ENCODE peak calls at places on chromosomes 11 and 22, in six cellular contexts. V is H1, M is HepG2, L is K562, U is GM12891, H is GM12878. J is an unnamed sample.

GRCh38 chr11:120182357-120182756 is 28.5 kb upstream of the OAF start:
- DNase-seq in L (no peak), M (no peak), U (no peak), V (peak), H (no peak), J (no peak)

GRCh38 chr11:62664405-62665074 is 470 bp downstream of the C11orf98 start:
- DNase-seq in L (peak), U (peak), H (no peak), M (peak), V (no peak), J (peak)

GRCh38 chr22:42938449-42938848 is 76.5 kb downstream of the PACSIN2 start:
- DNase-seq in M (no peak), U (no peak), H (no peak), L (no peak), V (no peak), J (no peak)

GRCh38 chr11:97739892-97740782 is 1280.6 kb upstream of the CNTN5 start:
- DNase-seq in H (no peak), U (no peak), M (peak), V (no peak), L (no peak), J (no peak)

GRCh38 chr11:111939836-111940604 is 2.9 kb downstream of the DIXDC1 start:
- DNase-seq in H (no peak), V (no peak), U (no peak), M (no peak), L (no peak), J (no peak)

GRCh38 chr11:36008576-36008975 is 64.7 kb downstream of the LDLRAD3 start:
- DNase-seq in U (no peak), V (no peak), M (no peak), L (no peak), H (no peak), J (no peak)

GRCh38 chr11:1966531-1966930 is 19.4 kb downstream of the MRPL23 start:
- DNase-seq in L (no peak), M (no peak), U (no peak), V (no peak), H (no peak), J (no peak)

GRCh38 chr11:2185324-2186085 is 13.9 kb upstream of the TH start:
- DNase-seq in U (no peak), H (no peak), V (no peak), L (no peak), M (no peak), J (no peak)

GRCh38 chr11:105054723-105055492 is 9.8 kb upstream of the CARD16 start:
- DNase-seq in M (no peak), V (no peak), L (no peak), U (no peak), H (no peak), J (no peak)

GRCh38 chr11:12585861-12586260 is 88.4 kb upstream of the TEAD1 start:
- DNase-seq in V (no peak), M (no peak), U (no peak), L (no peak), H (no peak), J (no peak)

GRCh38 chr22:44884968-44885805 is 124.6 kb downstream of the PHF21B start:
- DNase-seq in M (peak), L (no peak), H (no peak), U (no peak), V (no peak), J (no peak)

GRCh38 chr11:118620529-118621070 is 13.2 kb downstream of the PHLDB1 start:
- DNase-seq in U (no peak), L (no peak), V (no peak), M (peak), H (no peak), J (no peak)

GRCh38 chr11:11084337-11084736 is 226.5 kb upstream of the ZBED5 start:
- DNase-seq in L (no peak), U (no peak), M (no peak), V (no peak), H (no peak), J (no peak)

GRCh38 chr11:80157447-80157846 is 716.6 kb upstream of the TENM4 start:
- DNase-seq in H (no peak), V (no peak), L (no peak), M (no peak), U (no peak), J (no peak)

GRCh38 chr11:118592616-118593367 is 14.6 kb upstream of the PHLDB1 start:
- DNase-seq in L (no peak), M (no peak), H (no peak), U (no peak), V (no peak), J (no peak)

GRCh38 chr22:31244044-31244942 is 32.2 kb downstream of the LIMK2 start:
- DNase-seq in U (no peak), M (peak), H (no peak), L (no peak), V (no peak), J (no peak)
- TF ChIP-seq POLR2AphosphoS5 in U (no peak), M (no peak), H (no peak), L (no peak), V (no peak), J (no peak)

DNA sequence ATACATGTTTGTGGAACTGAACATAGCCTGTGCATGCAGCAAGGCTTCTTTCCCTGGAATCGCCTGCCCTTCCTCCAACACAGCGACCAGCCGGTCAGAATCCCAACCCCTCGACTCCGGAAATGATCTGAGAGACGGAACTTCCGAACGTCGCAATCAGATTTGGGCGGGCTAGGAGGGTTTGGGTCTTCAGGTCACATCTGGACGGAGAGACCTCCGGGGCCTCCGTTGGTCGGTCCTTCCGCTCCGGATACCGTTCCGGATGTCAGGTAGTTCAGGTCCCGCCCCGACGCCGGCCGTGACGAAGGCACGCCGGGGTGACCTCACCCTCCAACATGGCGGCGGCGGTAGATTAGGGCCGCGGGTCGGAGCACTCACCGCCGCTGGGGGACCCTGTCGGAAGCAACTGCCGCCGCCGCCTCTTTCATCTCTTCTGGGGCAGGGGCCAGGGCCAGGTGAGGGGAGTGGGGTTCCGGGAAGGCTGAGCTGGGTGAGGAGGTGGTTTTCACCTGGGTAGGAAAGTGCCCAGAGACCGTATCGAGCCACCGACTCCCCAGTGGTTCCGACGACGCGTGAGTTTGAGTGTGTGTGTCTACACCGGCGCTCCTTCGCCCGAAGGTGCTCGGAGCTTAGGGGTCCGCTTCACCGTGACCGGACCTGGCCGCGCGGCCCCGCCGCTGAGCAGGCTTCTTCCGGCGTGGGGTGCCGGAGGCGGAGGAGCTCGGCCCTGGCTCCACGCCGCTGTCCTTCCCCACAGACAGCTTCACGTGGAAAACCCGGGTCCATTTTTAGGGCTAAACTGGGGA is at the start of gene BCL2L13:
- DNase-seq in H (peak), L (peak), V (peak), M (peak), U (peak), J (peak)
- TF ChIP-seq POLR2A in H (peak), L (peak), V (peak), M (peak), U (peak), J (peak)

GRCh38 chr11:75450826-75451783 is 18.1 kb upstream of the KLHL35 start:
- DNase-seq in M (no peak), L (peak), V (peak), U (peak), H (no peak), J (peak)
- TF ChIP-seq TAF1 in M (no peak), L (no peak), V (no peak), U (no peak), H (no peak), J (no peak)

GRCh38 chr22:40347300-40347699 is 1.0 kb downstream of the ADSL start:
- DNase-seq in V (no peak), H (no peak), M (no peak), L (no peak), U (no peak), J (no peak)
- TF ChIP-seq POLR2AphosphoS5 in V (no peak), H (no peak), M (no peak), L (no peak), U (no peak), J (no peak)